ENCODE peak calls at places on chromosomes 4 and X, in ten cellular contexts. One of them, this sample, is unnamed.

GRCh38 chr4:149549911-149550310 is 265.7 kb downstream of the IQCM start:
- DNase-seq in osteoblast: peak
- DNase-seq in A673: peak
- DNase-seq in ovary: no peak
- DNase-seq in AG04450: no peak
- DNase-seq in CD8-positive, alpha-beta T cell: no peak
- DNase-seq in tibial nerve: no peak
- DNase-seq in astrocyte: peak
- DNase-seq in tibial artery: no peak
- DNase-seq in prostate gland: no peak
- DNase-seq in this sample: no peak

GRCh38 chrX:19791562-19791961 is 95.8 kb downstream of the SH3KBP1 start:
- DNase-seq in osteoblast: peak
- DNase-seq in A673: no peak
- DNase-seq in ovary: no peak
- DNase-seq in AG04450: no peak
- DNase-seq in CD8-positive, alpha-beta T cell: no peak
- DNase-seq in tibial nerve: no peak
- DNase-seq in astrocyte: peak
- DNase-seq in tibial artery: no peak
- DNase-seq in prostate gland: no peak
- DNase-seq in this sample: no peak

GRCh38 chr4:147789596-147789995 is 57.7 kb downstream of the ARHGAP10 start:
- DNase-seq in osteoblast: no peak
- DNase-seq in A673: no peak
- DNase-seq in ovary: no peak
- DNase-seq in AG04450: no peak
- DNase-seq in CD8-positive, alpha-beta T cell: no peak
- DNase-seq in tibial nerve: no peak
- DNase-seq in astrocyte: no peak
- DNase-seq in tibial artery: no peak
- DNase-seq in prostate gland: no peak
- DNase-seq in this sample: no peak

GRCh38 chrX:40088299-40088625 is 9.5 kb downstream of the BCOR start:
- DNase-seq in osteoblast: no peak
- DNase-seq in A673: peak
- DNase-seq in ovary: no peak
- DNase-seq in AG04450: no peak
- DNase-seq in CD8-positive, alpha-beta T cell: no peak
- DNase-seq in tibial nerve: no peak
- DNase-seq in astrocyte: no peak
- DNase-seq in tibial artery: no peak
- DNase-seq in prostate gland: no peak
- DNase-seq in this sample: no peak

GRCh38 chr4:152468408-152468807 is 67.5 kb downstream of the FBXW7 start:
- DNase-seq in osteoblast: no peak
- DNase-seq in A673: no peak
- DNase-seq in ovary: no peak
- DNase-seq in AG04450: no peak
- DNase-seq in CD8-positive, alpha-beta T cell: no peak
- DNase-seq in tibial nerve: no peak
- DNase-seq in astrocyte: no peak
- DNase-seq in tibial artery: no peak
- DNase-seq in prostate gland: no peak
- DNase-seq in this sample: no peak

GRCh38 chr4:33696586-33696985 is 2547.7 kb downstream of the ARAP2 start:
- DNase-seq in osteoblast: no peak
- DNase-seq in A673: no peak
- DNase-seq in ovary: no peak
- DNase-seq in AG04450: no peak
- DNase-seq in CD8-positive, alpha-beta T cell: no peak
- DNase-seq in tibial nerve: no peak
- DNase-seq in astrocyte: no peak
- DNase-seq in tibial artery: no peak
- DNase-seq in prostate gland: no peak
- DNase-seq in this sample: no peak

GRCh38 chr4:15341733-15342300 is 86.0 kb upstream of the C1QTNF7 start:
- DNase-seq in osteoblast: no peak
- DNase-seq in A673: no peak
- DNase-seq in ovary: no peak
- DNase-seq in AG04450: no peak
- DNase-seq in CD8-positive, alpha-beta T cell: no peak
- DNase-seq in tibial nerve: no peak
- DNase-seq in astrocyte: no peak
- DNase-seq in tibial artery: no peak
- DNase-seq in prostate gland: no peak
- DNase-seq in this sample: no peak

GRCh38 chrX:9745417-9746115 is 20.1 kb downstream of the GPR143 start:
- DNase-seq in osteoblast: no peak
- DNase-seq in A673: peak
- DNase-seq in ovary: no peak
- DNase-seq in AG04450: no peak
- DNase-seq in CD8-positive, alpha-beta T cell: no peak
- DNase-seq in tibial nerve: no peak
- DNase-seq in astrocyte: peak
- DNase-seq in tibial artery: no peak
- DNase-seq in prostate gland: no peak
- DNase-seq in this sample: no peak

GRCh38 chr4:724131-724530 is 18.5 kb downstream of the PCGF3 start:
- DNase-seq in osteoblast: no peak
- DNase-seq in A673: no peak
- DNase-seq in ovary: no peak
- DNase-seq in AG04450: no peak
- DNase-seq in CD8-positive, alpha-beta T cell: no peak
- DNase-seq in tibial nerve: no peak
- DNase-seq in astrocyte: no peak
- DNase-seq in tibial artery: no peak
- DNase-seq in prostate gland: no peak
- DNase-seq in this sample: no peak

GRCh38 chrX:57752866-57753265 is 72.8 kb upstream of the NLRP2B start:
- DNase-seq in osteoblast: no peak
- DNase-seq in A673: no peak
- DNase-seq in ovary: no peak
- DNase-seq in AG04450: no peak
- DNase-seq in CD8-positive, alpha-beta T cell: no peak
- DNase-seq in tibial nerve: no peak
- DNase-seq in astrocyte: no peak
- DNase-seq in tibial artery: no peak
- DNase-seq in prostate gland: no peak
- DNase-seq in this sample: no peak

GRCh38 chr4:189124149-189124758 is 816.4 kb upstream of the FRG1 start:
- DNase-seq in osteoblast: peak
- DNase-seq in A673: peak
- DNase-seq in ovary: peak
- DNase-seq in AG04450: peak
- DNase-seq in CD8-positive, alpha-beta T cell: no peak
- DNase-seq in tibial nerve: no peak
- DNase-seq in astrocyte: peak
- DNase-seq in tibial artery: no peak
- DNase-seq in prostate gland: no peak
- DNase-seq in this sample: no peak

GRCh38 chr4:77500801-77501200 is 104.8 kb upstream of the CXCL13 start:
- DNase-seq in osteoblast: peak
- DNase-seq in A673: peak
- DNase-seq in ovary: no peak
- DNase-seq in AG04450: no peak
- DNase-seq in CD8-positive, alpha-beta T cell: no peak
- DNase-seq in tibial nerve: no peak
- DNase-seq in astrocyte: peak
- DNase-seq in tibial artery: no peak
- DNase-seq in prostate gland: no peak
- DNase-seq in this sample: no peak

GRCh38 chrX:91414710-91415109 is 19.9 kb upstream of the PABPC5 start:
- DNase-seq in osteoblast: no peak
- DNase-seq in A673: peak
- DNase-seq in ovary: no peak
- DNase-seq in AG04450: no peak
- DNase-seq in CD8-positive, alpha-beta T cell: no peak
- DNase-seq in tibial nerve: no peak
- DNase-seq in astrocyte: no peak
- DNase-seq in tibial artery: no peak
- DNase-seq in prostate gland: no peak
- DNase-seq in this sample: no peak

GRCh38 chr4:165331316-165331715 is 3.8 kb downstream of the MSMO1 start:
- DNase-seq in osteoblast: no peak
- DNase-seq in A673: peak
- DNase-seq in ovary: no peak
- DNase-seq in AG04450: no peak
- DNase-seq in CD8-positive, alpha-beta T cell: no peak
- DNase-seq in tibial nerve: no peak
- DNase-seq in astrocyte: no peak
- DNase-seq in tibial artery: no peak
- DNase-seq in prostate gland: no peak
- DNase-seq in this sample: no peak

GRCh38 chrX:40012039-40012799 is 85.5 kb downstream of the BCOR start:
- DNase-seq in osteoblast: peak
- DNase-seq in A673: no peak
- DNase-seq in ovary: peak
- DNase-seq in AG04450: no peak
- DNase-seq in CD8-positive, alpha-beta T cell: peak
- DNase-seq in tibial nerve: no peak
- DNase-seq in astrocyte: peak
- DNase-seq in tibial artery: peak
- DNase-seq in prostate gland: peak
- DNase-seq in this sample: no peak

GRCh38 chrX:102976793-102977495 is 39.9 kb downstream of the RAB40AL start:
- DNase-seq in osteoblast: peak
- DNase-seq in A673: no peak
- DNase-seq in ovary: no peak
- DNase-seq in AG04450: no peak
- DNase-seq in CD8-positive, alpha-beta T cell: no peak
- DNase-seq in tibial nerve: no peak
- DNase-seq in astrocyte: peak
- DNase-seq in tibial artery: no peak
- DNase-seq in prostate gland: no peak
- DNase-seq in this sample: no peak

GRCh38 chrX:17459008-17459407 is 84.0 kb downstream of the NHS start:
- DNase-seq in osteoblast: no peak
- DNase-seq in A673: peak
- DNase-seq in ovary: peak
- DNase-seq in AG04450: no peak
- DNase-seq in CD8-positive, alpha-beta T cell: no peak
- DNase-seq in tibial nerve: no peak
- DNase-seq in astrocyte: peak
- DNase-seq in tibial artery: peak
- DNase-seq in prostate gland: peak
- DNase-seq in this sample: no peak

GRCh38 chr4:83219344-83219990 is 65.1 kb downstream of the COQ2 start:
- DNase-seq in osteoblast: no peak
- DNase-seq in A673: no peak
- DNase-seq in ovary: peak
- DNase-seq in AG04450: no peak
- DNase-seq in CD8-positive, alpha-beta T cell: peak
- DNase-seq in tibial nerve: no peak
- DNase-seq in astrocyte: peak
- DNase-seq in tibial artery: peak
- DNase-seq in prostate gland: peak
- DNase-seq in this sample: no peak

DNA sequence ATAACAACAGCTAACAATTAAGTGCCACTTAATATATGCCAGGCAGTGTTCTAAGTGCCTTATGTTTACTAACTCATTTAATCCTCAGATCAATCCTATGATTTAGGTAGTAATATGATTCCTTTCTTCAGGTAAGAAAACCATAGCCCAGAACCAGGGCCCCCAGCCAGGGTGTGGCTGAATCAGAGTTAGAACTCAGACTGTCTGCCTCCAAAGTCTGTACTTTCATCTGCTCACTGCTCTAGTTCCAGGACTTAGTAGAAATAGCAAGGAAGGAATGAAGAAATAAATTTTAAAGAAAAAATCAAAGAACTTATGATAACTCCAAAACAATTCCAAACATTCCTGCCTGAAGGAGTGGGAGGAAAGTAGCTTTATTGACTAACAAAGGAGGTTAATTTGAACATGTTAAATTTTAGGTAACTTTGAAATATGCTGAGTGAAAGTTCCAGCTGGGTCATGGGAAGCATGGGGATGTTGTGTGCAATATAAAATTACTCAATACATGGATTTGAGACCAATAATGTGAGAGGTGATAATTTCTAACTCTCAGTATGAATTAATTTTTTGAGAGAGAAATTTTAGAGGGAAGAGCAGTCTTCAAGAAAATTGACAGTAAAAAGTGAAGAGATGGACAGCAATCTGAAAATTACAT is 8.8 kb upstream of the ADH1C start:
- DNase-seq in osteoblast: no peak
- DNase-seq in A673: no peak
- DNase-seq in ovary: no peak
- DNase-seq in AG04450: no peak
- DNase-seq in CD8-positive, alpha-beta T cell: no peak
- DNase-seq in tibial nerve: no peak
- DNase-seq in astrocyte: no peak
- DNase-seq in tibial artery: no peak
- DNase-seq in prostate gland: no peak
- DNase-seq in this sample: no peak
- H3K27ac ChIP-seq in osteoblast: no peak
- H3K27ac ChIP-seq in A673: no peak
- H3K27ac ChIP-seq in ovary: peak
- H3K27ac ChIP-seq in AG04450: no peak
- H3K27ac ChIP-seq in CD8-positive, alpha-beta T cell: no peak
- H3K27ac ChIP-seq in tibial nerve: peak
- H3K27ac ChIP-seq in astrocyte: no peak
- H3K27ac ChIP-seq in tibial artery: peak
- H3K27ac ChIP-seq in prostate gland: no peak
- H3K27ac ChIP-seq in this sample: no peak

GRCh38 chr4:103046416-103047290 is 27.1 kb upstream of the SLC9B1 start:
- DNase-seq in osteoblast: no peak
- DNase-seq in A673: peak
- DNase-seq in ovary: peak
- DNase-seq in AG04450: no peak
- DNase-seq in CD8-positive, alpha-beta T cell: peak
- DNase-seq in tibial nerve: no peak
- DNase-seq in astrocyte: peak
- DNase-seq in tibial artery: no peak
- DNase-seq in prostate gland: no peak
- DNase-seq in this sample: no peak
- TF ChIP-seq CTCF in osteoblast: peak
- TF ChIP-seq CTCF in A673: peak
- TF ChIP-seq CTCF in ovary: no peak
- TF ChIP-seq CTCF in AG04450: peak
- TF ChIP-seq CTCF in CD8-positive, alpha-beta T cell: peak
- TF ChIP-seq CTCF in tibial nerve: peak
- TF ChIP-seq CTCF in astrocyte: peak
- TF ChIP-seq CTCF in tibial artery: peak
- TF ChIP-seq CTCF in prostate gland: peak
- TF ChIP-seq CTCF in this sample: peak

GRCh38 chr4:71765349-71765748 is 18.5 kb downstream of the GC start:
- DNase-seq in osteoblast: no peak
- DNase-seq in A673: peak
- DNase-seq in ovary: no peak
- DNase-seq in AG04450: no peak
- DNase-seq in CD8-positive, alpha-beta T cell: no peak
- DNase-seq in tibial nerve: no peak
- DNase-seq in astrocyte: peak
- DNase-seq in tibial artery: no peak
- DNase-seq in prostate gland: no peak
- DNase-seq in this sample: no peak
- H3K27ac ChIP-seq in osteoblast: no peak
- H3K27ac ChIP-seq in A673: no peak
- H3K27ac ChIP-seq in ovary: no peak
- H3K27ac ChIP-seq in AG04450: no peak
- H3K27ac ChIP-seq in CD8-positive, alpha-beta T cell: no peak
- H3K27ac ChIP-seq in tibial nerve: no peak
- H3K27ac ChIP-seq in astrocyte: no peak
- H3K27ac ChIP-seq in tibial artery: no peak
- H3K27ac ChIP-seq in prostate gland: no peak
- H3K27ac ChIP-seq in this sample: no peak

GRCh38 chr4:86223472-86223871 is 136.4 kb downstream of the MAPK10 start:
- DNase-seq in osteoblast: no peak
- DNase-seq in A673: peak
- DNase-seq in ovary: no peak
- DNase-seq in AG04450: peak
- DNase-seq in CD8-positive, alpha-beta T cell: no peak
- DNase-seq in tibial nerve: no peak
- DNase-seq in astrocyte: peak
- DNase-seq in tibial artery: no peak
- DNase-seq in prostate gland: no peak
- DNase-seq in this sample: no peak
- TF ChIP-seq CTCF in osteoblast: peak
- TF ChIP-seq CTCF in A673: peak
- TF ChIP-seq CTCF in ovary: no peak
- TF ChIP-seq CTCF in AG04450: peak
- TF ChIP-seq CTCF in CD8-positive, alpha-beta T cell: no peak
- TF ChIP-seq CTCF in tibial nerve: peak
- TF ChIP-seq CTCF in astrocyte: peak
- TF ChIP-seq CTCF in tibial artery: no peak
- TF ChIP-seq CTCF in prostate gland: no peak
- TF ChIP-seq CTCF in this sample: peak